ENCODE peak calls at places on chromosomes 11 and 22, in eight cellular contexts. One of them, this sample, is unnamed.

GRCh38 chr22:38935023-38935422 is 22.4 kb upstream of the APOBEC3A start:
- DNase-seq in A549: no peak
- DNase-seq in brain microvascular endothelial cell: no peak
- DNase-seq in IMR-90: no peak
- DNase-seq in HepG2: no peak
- DNase-seq in colonic mucosa: peak
- DNase-seq in thoracic aorta: no peak
- DNase-seq in uterus: no peak
- DNase-seq in this sample: no peak

GRCh38 chr11:62880231-62880802 is 379 bp upstream of the SLC3A2 start:
- DNase-seq in IMR-90: peak
- DNase-seq in colonic mucosa: no peak
- DNase-seq in uterus: peak
- DNase-seq in HepG2: no peak
- DNase-seq in brain microvascular endothelial cell: peak
- DNase-seq in A549: peak
- DNase-seq in thoracic aorta: peak
- DNase-seq in this sample: no peak

GRCh38 chr22:48178536-48178935 is 1416.1 kb downstream of the TBC1D22A start:
- DNase-seq in HepG2: no peak
- DNase-seq in A549: no peak
- DNase-seq in thoracic aorta: no peak
- DNase-seq in colonic mucosa: no peak
- DNase-seq in IMR-90: no peak
- DNase-seq in uterus: no peak
- DNase-seq in brain microvascular endothelial cell: no peak
- DNase-seq in this sample: no peak

GRCh38 chr11:27864046-27865025 is 164.1 kb upstream of the BDNF start:
- DNase-seq in uterus: no peak
- DNase-seq in A549: no peak
- DNase-seq in HepG2: no peak
- DNase-seq in IMR-90: no peak
- DNase-seq in colonic mucosa: peak
- DNase-seq in thoracic aorta: no peak
- DNase-seq in brain microvascular endothelial cell: no peak
- DNase-seq in this sample: no peak

GRCh38 chr11:70584786-70585545 is 186.6 kb downstream of the CTTN start:
- DNase-seq in IMR-90: no peak
- DNase-seq in HepG2: no peak
- DNase-seq in uterus: no peak
- DNase-seq in colonic mucosa: no peak
- DNase-seq in brain microvascular endothelial cell: no peak
- DNase-seq in A549: no peak
- DNase-seq in thoracic aorta: no peak
- DNase-seq in this sample: no peak

GRCh38 chr11:13174090-13174489 is 103.5 kb upstream of the BMAL1 start:
- DNase-seq in thoracic aorta: no peak
- DNase-seq in HepG2: no peak
- DNase-seq in brain microvascular endothelial cell: no peak
- DNase-seq in A549: no peak
- DNase-seq in colonic mucosa: no peak
- DNase-seq in IMR-90: peak
- DNase-seq in uterus: no peak
- DNase-seq in this sample: no peak

GRCh38 chr11:7367803-7368202 is 116.1 kb downstream of the SYT9 start:
- DNase-seq in A549: no peak
- DNase-seq in uterus: no peak
- DNase-seq in IMR-90: no peak
- DNase-seq in HepG2: no peak
- DNase-seq in brain microvascular endothelial cell: no peak
- DNase-seq in thoracic aorta: no peak
- DNase-seq in colonic mucosa: no peak
- DNase-seq in this sample: no peak

GRCh38 chr11:2186669-2187266 is 15.2 kb upstream of the TH start:
- DNase-seq in HepG2: peak
- DNase-seq in A549: peak
- DNase-seq in colonic mucosa: no peak
- DNase-seq in brain microvascular endothelial cell: peak
- DNase-seq in thoracic aorta: no peak
- DNase-seq in uterus: no peak
- DNase-seq in IMR-90: no peak
- DNase-seq in this sample: no peak

GRCh38 chr11:115963170-115963569 is 459.0 kb upstream of the CADM1 start:
- DNase-seq in colonic mucosa: no peak
- DNase-seq in thoracic aorta: no peak
- DNase-seq in A549: no peak
- DNase-seq in uterus: no peak
- DNase-seq in IMR-90: no peak
- DNase-seq in HepG2: no peak
- DNase-seq in brain microvascular endothelial cell: no peak
- DNase-seq in this sample: no peak

GRCh38 chr11:120222916-120223315 is 12.1 kb downstream of the OAF start:
- DNase-seq in uterus: no peak
- DNase-seq in IMR-90: no peak
- DNase-seq in thoracic aorta: no peak
- DNase-seq in HepG2: no peak
- DNase-seq in colonic mucosa: no peak
- DNase-seq in brain microvascular endothelial cell: no peak
- DNase-seq in A549: no peak
- DNase-seq in this sample: no peak

GRCh38 chr11:28169816-28170215 is 61.6 kb downstream of the METTL15 start:
- DNase-seq in thoracic aorta: no peak
- DNase-seq in colonic mucosa: no peak
- DNase-seq in brain microvascular endothelial cell: peak
- DNase-seq in HepG2: no peak
- DNase-seq in uterus: no peak
- DNase-seq in A549: no peak
- DNase-seq in IMR-90: peak
- DNase-seq in this sample: no peak

GRCh38 chr11:71453021-71453910 is at the start of gene NADSYN1:
- DNase-seq in HepG2: peak
- DNase-seq in thoracic aorta: peak
- DNase-seq in brain microvascular endothelial cell: peak
- DNase-seq in A549: peak
- DNase-seq in uterus: peak
- DNase-seq in IMR-90: peak
- DNase-seq in colonic mucosa: peak
- DNase-seq in this sample: peak

GRCh38 chr11:19432370-19433163 is 191.8 kb upstream of the E2F8 start:
- DNase-seq in A549: no peak
- DNase-seq in brain microvascular endothelial cell: peak
- DNase-seq in thoracic aorta: no peak
- DNase-seq in IMR-90: peak
- DNase-seq in HepG2: no peak
- DNase-seq in uterus: no peak
- DNase-seq in colonic mucosa: no peak
- DNase-seq in this sample: no peak

GRCh38 chr22:24406322-24407277 is 20.8 kb upstream of the ADORA2A start:
- DNase-seq in IMR-90: no peak
- DNase-seq in uterus: no peak
- DNase-seq in A549: no peak
- DNase-seq in colonic mucosa: no peak
- DNase-seq in HepG2: no peak
- DNase-seq in brain microvascular endothelial cell: no peak
- DNase-seq in thoracic aorta: no peak
- DNase-seq in this sample: no peak

GRCh38 chr11:57982763-57983162 is 40.9 kb upstream of the OR9Q1 start:
- DNase-seq in HepG2: no peak
- DNase-seq in colonic mucosa: no peak
- DNase-seq in A549: no peak
- DNase-seq in thoracic aorta: no peak
- DNase-seq in brain microvascular endothelial cell: no peak
- DNase-seq in IMR-90: no peak
- DNase-seq in uterus: no peak
- DNase-seq in this sample: no peak

GRCh38 chr11:31805037-31805628 is 6.0 kb downstream of the PAX6 start:
- DNase-seq in IMR-90: no peak
- DNase-seq in thoracic aorta: no peak
- DNase-seq in HepG2: no peak
- DNase-seq in brain microvascular endothelial cell: no peak
- DNase-seq in colonic mucosa: no peak
- DNase-seq in A549: no peak
- DNase-seq in uterus: no peak
- DNase-seq in this sample: no peak

GRCh38 chr22:26589367-26589844 is 526 bp downstream of the TPST2 start:
- DNase-seq in thoracic aorta: no peak
- DNase-seq in A549: no peak
- DNase-seq in uterus: peak
- DNase-seq in colonic mucosa: peak
- DNase-seq in HepG2: no peak
- DNase-seq in IMR-90: peak
- DNase-seq in brain microvascular endothelial cell: no peak
- DNase-seq in this sample: no peak

GRCh38 chr22:21942407-21942895 is 10.2 kb downstream of the PPM1F start:
- DNase-seq in thoracic aorta: no peak
- DNase-seq in A549: peak
- DNase-seq in brain microvascular endothelial cell: peak
- DNase-seq in uterus: peak
- DNase-seq in colonic mucosa: peak
- DNase-seq in IMR-90: peak
- DNase-seq in HepG2: no peak
- DNase-seq in this sample: no peak
- H3K27ac ChIP-seq in thoracic aorta: peak
- H3K27ac ChIP-seq in A549: peak
- H3K27ac ChIP-seq in brain microvascular endothelial cell: peak
- H3K27ac ChIP-seq in uterus: peak
- H3K27ac ChIP-seq in colonic mucosa: peak
- H3K27ac ChIP-seq in IMR-90: peak
- H3K27ac ChIP-seq in HepG2: no peak
- H3K27ac ChIP-seq in this sample: no peak

DNA sequence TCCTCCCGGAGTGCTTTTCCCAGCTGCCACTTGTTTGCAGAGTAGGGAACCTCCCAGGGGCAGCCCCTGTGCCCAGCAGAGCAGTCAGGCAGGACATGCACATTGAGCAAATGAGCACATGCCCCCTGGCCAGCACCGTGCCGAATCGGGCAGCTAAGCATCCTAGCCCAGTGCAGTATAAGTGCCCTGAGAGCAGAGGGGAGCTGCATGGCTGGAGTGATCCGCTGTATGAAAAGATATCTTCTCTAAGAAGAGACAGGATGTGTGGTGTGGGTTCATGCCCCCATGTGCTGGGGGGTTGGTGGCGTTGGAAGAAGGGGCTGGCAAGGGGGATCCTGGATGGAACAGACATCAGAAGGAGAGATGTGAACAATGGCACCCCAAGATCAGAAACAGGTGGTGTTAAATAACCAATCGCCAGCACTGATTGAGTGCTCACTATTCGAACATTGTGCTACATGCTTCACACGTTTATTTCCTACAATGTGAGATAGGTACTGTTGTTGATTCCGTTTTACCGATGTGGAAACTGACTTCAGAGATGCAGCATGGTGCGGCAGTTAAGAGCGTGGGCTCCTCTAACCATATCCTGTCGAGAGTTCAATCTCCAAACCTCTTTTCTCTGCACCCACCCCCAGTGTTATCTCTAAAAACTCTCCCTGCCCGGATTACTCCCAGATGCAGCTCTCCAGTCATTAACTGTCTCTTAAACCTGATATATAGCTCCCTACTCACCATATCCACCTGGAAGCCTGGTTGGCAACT is 1.3 kb downstream of the AIP start:
- DNase-seq in brain microvascular endothelial cell: no peak
- DNase-seq in IMR-90: no peak
- DNase-seq in thoracic aorta: no peak
- DNase-seq in A549: no peak
- DNase-seq in HepG2: no peak
- DNase-seq in uterus: no peak
- DNase-seq in colonic mucosa: peak
- DNase-seq in this sample: no peak
- H3K4me3 ChIP-seq in brain microvascular endothelial cell: no peak
- H3K4me3 ChIP-seq in IMR-90: no peak
- H3K4me3 ChIP-seq in thoracic aorta: peak
- H3K4me3 ChIP-seq in A549: no peak
- H3K4me3 ChIP-seq in HepG2: no peak
- H3K4me3 ChIP-seq in uterus: no peak
- H3K4me3 ChIP-seq in colonic mucosa: peak
- H3K4me3 ChIP-seq in this sample: no peak

DNA sequence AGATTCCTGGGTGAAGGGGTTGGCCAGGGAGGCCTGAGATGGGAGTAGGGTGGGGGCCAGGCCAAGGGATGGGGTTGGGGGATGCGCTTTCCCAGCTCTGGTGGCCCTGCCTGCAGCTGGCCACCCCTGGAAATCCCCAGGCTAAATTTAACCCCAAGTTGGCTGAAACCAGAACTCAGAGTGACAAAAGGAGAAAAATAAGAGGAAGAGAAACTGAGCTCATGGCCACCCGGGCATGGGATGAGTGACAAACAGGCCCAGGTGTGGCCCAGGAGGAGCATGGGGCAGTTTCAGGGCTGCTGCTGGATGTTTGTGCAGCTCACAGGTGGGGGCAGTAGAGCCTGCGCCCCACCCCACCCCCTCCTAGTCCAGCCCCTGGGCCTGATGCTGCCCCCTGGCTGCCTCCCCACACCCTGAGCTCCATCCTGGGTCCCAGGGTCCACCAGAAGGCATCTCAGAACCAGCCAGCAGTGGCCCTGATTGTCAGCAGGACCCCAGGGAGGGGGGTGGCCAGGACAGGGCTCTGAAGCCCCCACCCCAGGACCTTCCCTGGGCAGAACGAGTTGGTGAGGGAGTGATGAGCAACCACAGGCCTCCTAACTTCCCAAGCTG is 48.0 kb downstream of the IGLL5 start:
- DNase-seq in colonic mucosa: no peak
- DNase-seq in HepG2: no peak
- DNase-seq in uterus: no peak
- DNase-seq in brain microvascular endothelial cell: no peak
- DNase-seq in IMR-90: no peak
- DNase-seq in A549: no peak
- DNase-seq in thoracic aorta: no peak
- DNase-seq in this sample: no peak
- H3K27ac ChIP-seq in colonic mucosa: no peak
- H3K27ac ChIP-seq in HepG2: no peak
- H3K27ac ChIP-seq in uterus: no peak
- H3K27ac ChIP-seq in brain microvascular endothelial cell: peak
- H3K27ac ChIP-seq in IMR-90: no peak
- H3K27ac ChIP-seq in A549: no peak
- H3K27ac ChIP-seq in thoracic aorta: no peak
- H3K27ac ChIP-seq in this sample: no peak

DNA sequence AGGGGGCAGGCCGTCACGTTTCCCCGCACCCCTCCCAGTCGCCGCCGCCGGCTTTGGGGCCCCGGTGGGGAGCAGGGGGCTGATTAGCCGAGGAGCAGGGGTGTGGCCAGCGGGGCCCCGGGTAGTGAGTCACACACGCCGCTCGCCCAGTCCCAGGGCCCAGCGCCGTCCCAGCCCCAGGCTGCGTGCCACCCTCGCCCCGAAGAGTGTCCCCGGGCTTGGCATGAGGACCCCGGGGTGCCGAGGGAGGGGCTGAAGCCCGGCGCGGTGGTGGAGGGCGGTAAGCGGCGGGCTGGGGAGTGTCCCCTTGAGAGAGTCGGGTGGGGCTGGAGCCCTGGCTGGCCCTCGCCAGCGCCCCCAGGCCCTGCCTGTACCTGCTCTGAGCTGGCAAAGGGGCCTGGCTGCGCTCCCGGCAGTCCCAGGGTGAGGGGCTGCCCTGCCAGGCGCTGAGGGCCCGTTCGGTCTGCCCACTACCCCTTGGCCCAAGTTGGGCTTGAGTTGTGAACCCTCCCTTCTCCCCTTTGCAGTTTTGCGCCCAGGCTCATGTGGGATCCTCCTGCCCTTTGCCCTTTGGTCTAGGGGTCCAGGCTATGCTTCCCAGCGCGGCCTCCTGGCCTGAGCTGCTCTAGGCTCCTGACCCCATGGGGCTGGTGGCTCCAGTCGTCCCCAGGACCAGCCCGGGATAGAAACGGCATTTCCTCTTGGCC is 34.6 kb downstream of the PRDM11 start:
- DNase-seq in uterus: peak
- DNase-seq in thoracic aorta: no peak
- DNase-seq in IMR-90: peak
- DNase-seq in HepG2: no peak
- DNase-seq in brain microvascular endothelial cell: peak
- DNase-seq in A549: peak
- DNase-seq in colonic mucosa: peak
- DNase-seq in this sample: no peak
- H3K4me3 ChIP-seq in uterus: peak
- H3K4me3 ChIP-seq in thoracic aorta: peak
- H3K4me3 ChIP-seq in IMR-90: peak
- H3K4me3 ChIP-seq in HepG2: peak
- H3K4me3 ChIP-seq in brain microvascular endothelial cell: peak
- H3K4me3 ChIP-seq in A549: peak
- H3K4me3 ChIP-seq in colonic mucosa: peak
- H3K4me3 ChIP-seq in this sample: peak

This sample was measured in iPS DF 6.9.